ENCODE peak calls at places on chromosomes 12 and 14, in nine cellular contexts. C, O, N, Z, U, T, F, P and S are unnamed samples.

GRCh38 chr14:88297306-88297705 is 25.8 kb downstream of the KCNK10 start:
- DNase-seq in O (no peak), U (no peak), F (no peak), T (no peak), P (no peak), Z (no peak), N (no peak), C (no peak), S (no peak)

GRCh38 chr12:48788852-48789775 is at the start of gene ADCY6:
- DNase-seq in P (no peak), O (no peak), Z (no peak), C (peak), N (no peak), T (no peak), F (peak), U (no peak), S (peak)

GRCh38 chr12:47249082-47249481 is 169.3 kb upstream of the AMIGO2 start:
- DNase-seq in P (no peak), F (no peak), O (no peak), U (no peak), N (no peak), Z (no peak), C (no peak), T (no peak), S (no peak)

GRCh38 chr12:110436231-110436630 is 13.9 kb downstream of the ARPC3 start:
- DNase-seq in P (no peak), F (no peak), Z (no peak), U (no peak), O (no peak), C (no peak), N (no peak), T (no peak), S (no peak)

GRCh38 chr14:56185991-56186390 is 67.8 kb downstream of the PELI2 start:
- DNase-seq in P (no peak), U (no peak), O (no peak), N (no peak), T (no peak), F (no peak), Z (no peak), C (no peak), S (no peak)

GRCh38 chr14:75310295-75311059 is 31.8 kb downstream of the FOS start:
- DNase-seq in F (peak), U (peak), O (no peak), P (no peak), C (peak), T (no peak), N (no peak), Z (no peak), S (no peak)

GRCh38 chr12:27580561-27581330 is 56.7 kb downstream of the PPFIBP1 start:
- DNase-seq in C (no peak), P (no peak), N (no peak), Z (no peak), T (no peak), F (no peak), U (no peak), O (no peak), S (no peak)

GRCh38 chr14:99742509-99743487 is 50.4 kb upstream of the EML1 start:
- DNase-seq in U (no peak), T (no peak), F (no peak), P (no peak), N (no peak), C (no peak), O (no peak), Z (no peak), S (no peak)

GRCh38 chr14:73662439-73663056 is 17.8 kb downstream of the DNAL1 start:
- DNase-seq in O (no peak), Z (no peak), N (no peak), P (no peak), T (no peak), U (peak), F (peak), C (no peak), S (no peak)

GRCh38 chr14:69895109-69895508 is 15.9 kb downstream of the SMOC1 start:
- DNase-seq in T (no peak), Z (no peak), U (no peak), P (no peak), C (no peak), F (no peak), N (no peak), O (no peak), S (no peak)

GRCh38 chr12:104902125-104902524 is 56.0 kb downstream of the SLC41A2 start:
- DNase-seq in O (no peak), P (no peak), F (no peak), Z (no peak), U (no peak), C (no peak), T (no peak), N (no peak), S (no peak)

GRCh38 chr14:37131205-37131604 is 41.2 kb downstream of the SLC25A21 start:
- DNase-seq in N (no peak), Z (no peak), O (no peak), C (no peak), U (no peak), T (no peak), F (no peak), P (no peak), S (no peak)

GRCh38 chr12:57235012-57235727 is 5.7 kb downstream of the SHMT2 start:
- DNase-seq in T (no peak), Z (no peak), U (no peak), P (no peak), C (peak), N (no peak), O (no peak), F (peak), S (peak)

GRCh38 chr14:81144811-81145598 is 75.8 kb downstream of the GTF2A1 start:
- DNase-seq in O (no peak), N (no peak), Z (no peak), C (no peak), F (no peak), T (no peak), P (no peak), U (no peak), S (no peak)

GRCh38 chr14:68444449-68445168 is 348.3 kb downstream of the ZFP36L1 start:
- DNase-seq in P (no peak), N (no peak), U (no peak), O (no peak), Z (no peak), T (no peak), C (no peak), F (no peak), S (no peak)

GRCh38 chr12:57031228-57031670 is 14.9 kb upstream of the TAC3 start:
- DNase-seq in O (no peak), Z (no peak), P (no peak), C (no peak), T (no peak), F (no peak), U (no peak), N (no peak), S (peak)

GRCh38 chr14:101521306-101521935 is 39.9 kb upstream of the DIO3 start:
- DNase-seq in O (no peak), T (no peak), P (no peak), U (no peak), C (no peak), N (no peak), Z (no peak), F (no peak), S (no peak)

GRCh38 chr12:49990269-49990668 is 17.5 kb downstream of the AQP6 start:
- DNase-seq in Z (no peak), O (no peak), N (no peak), C (no peak), T (no peak), U (no peak), F (no peak), P (no peak), S (no peak)

GRCh38 chr12:128603573-128604120 is 220.1 kb downstream of the SLC15A4 start:
- DNase-seq in O (no peak), U (no peak), Z (no peak), P (no peak), T (no peak), C (no peak), F (no peak), N (no peak), S (no peak)

GRCh38 chr12:31008241-31008711 is 65.4 kb upstream of the DDX11 start:
- DNase-seq in F (no peak), P (no peak), U (no peak), O (no peak), N (no peak), T (no peak), Z (no peak), C (no peak), S (no peak)

GRCh38 chr12:52142431-52142830 is 49.4 kb downstream of the KRT80 start:
- DNase-seq in N (no peak), F (no peak), C (no peak), O (no peak), P (no peak), T (no peak), Z (no peak), U (no peak), S (no peak)

GRCh38 chr14:56858422-56858821 is 48.1 kb upstream of the OTX2 start:
- DNase-seq in F (no peak), Z (no peak), N (no peak), U (no peak), O (no peak), P (no peak), T (no peak), C (no peak), S (no peak)

GRCh38 chr14:58822856-58823255 is 185.1 kb downstream of the DACT1 start:
- DNase-seq in O (no peak), P (no peak), N (no peak), Z (no peak), C (no peak), T (no peak), F (no peak), U (no peak), S (no peak)

GRCh38 chr12:68291396-68292036 is 38.1 kb upstream of the IL22 start:
- DNase-seq in N (no peak), C (no peak), Z (no peak), F (no peak), P (no peak), O (peak), T (no peak), U (no peak), S (no peak)

GRCh38 chr14:91985008-91985407 is 37.5 kb upstream of the FBLN5 start:
- DNase-seq in C (no peak), U (peak), F (no peak), Z (no peak), N (no peak), T (no peak), P (no peak), O (no peak), S (no peak)

GRCh38 chr12:79307340-79307739 is 383.4 kb downstream of the PAWR start:
- DNase-seq in P (no peak), T (no peak), C (no peak), O (no peak), Z (no peak), F (no peak), N (no peak), U (no peak), S (no peak)